ENCODE peak calls at places on chromosomes 2 and 18, in seven cellular contexts. D is astrocyte, O is gastrocnemius medialis, P is HCT116, K is cardiac muscle cell, M is psoas muscle, F is A549. T is an unnamed sample.

GRCh38 chr2:20362701-20363435 is 12.2 kb upstream of the PUM2 start:
- DNase-seq in K (no peak), P (no peak), D (no peak), M (no peak), F (no peak), O (no peak), T (no peak)

GRCh38 chr2:136057023-136057801 is 60.7 kb downstream of the CXCR4 start:
- DNase-seq in F (no peak), O (no peak), K (no peak), D (no peak), M (no peak), P (no peak), T (no peak)

GRCh38 chr2:122156101-122156500 is 400.6 kb downstream of the TSN start:
- DNase-seq in P (no peak), F (no peak), D (no peak), M (no peak), K (no peak), O (no peak), T (no peak)

GRCh38 chr2:27315122-27315521 is 6.9 kb upstream of the UCN start:
- DNase-seq in O (no peak), D (no peak), M (no peak), F (no peak), K (no peak), P (no peak), T (no peak)

GRCh38 chr2:46335966-46336436 is 38.8 kb downstream of the EPAS1 start:
- DNase-seq in M (no peak), K (no peak), D (no peak), F (peak; percentile 47), P (no peak), O (no peak), T (no peak)

GRCh38 chr2:174535757-174536703 is 49.2 kb upstream of the GPR155 start:
- DNase-seq in K (no peak), D (no peak), M (no peak), P (no peak), O (no peak), F (no peak), T (no peak)

GRCh38 chr2:2568411-2568810 is 237.3 kb upstream of the MYT1L start:
- DNase-seq in M (peak; percentile 26), D (no peak), O (no peak), F (no peak), K (no peak), P (no peak), T (no peak)

GRCh38 chr2:128623776-128624424 is 305.2 kb upstream of the HS6ST1 start:
- DNase-seq in F (no peak), D (peak; percentile 95), M (no peak), K (no peak), P (no peak), O (no peak), T (peak; percentile 92)

GRCh38 chr2:182038579-182038978 is 52.9 kb downstream of the PPP1R1C start:
- DNase-seq in O (no peak), P (peak; percentile 55), F (peak; percentile 10), K (no peak), M (no peak), D (peak; percentile 83), T (peak; percentile 66)

GRCh38 chr2:85771486-85771885 is 17.7 kb downstream of the ATOH8 start:
- DNase-seq in O (no peak), M (peak; percentile 20), D (no peak), F (no peak), P (no peak), K (no peak), T (no peak)

GRCh38 chr2:204108874-204109295 is 172.3 kb downstream of the ICOS start:
- DNase-seq in D (no peak), O (no peak), F (no peak), P (no peak), M (no peak), K (no peak), T (no peak)

GRCh38 chr2:190930411-190930810 is 49.8 kb downstream of the GLS start:
- DNase-seq in K (no peak), P (no peak), M (no peak), O (no peak), F (no peak), D (no peak), T (no peak)

GRCh38 chr2:234630676-234631350 is 133.9 kb upstream of the ARL4C start:
- DNase-seq in D (peak; percentile 35), P (no peak), O (no peak), F (no peak), K (peak; percentile 11), M (no peak), T (no peak)

GRCh38 chr18:48138660-48139426 is 208.4 kb upstream of the SMAD2 start:
- DNase-seq in F (no peak), P (no peak), O (no peak), K (no peak), M (no peak), D (no peak), T (no peak)

GRCh38 chr2:132703396-132703795 is 33.4 kb upstream of the LYPD1 start:
- DNase-seq in M (no peak), P (no peak), K (no peak), O (no peak), F (no peak), D (peak; percentile 62), T (no peak)

GRCh38 chr2:174336403-174337336 is 1.9 kb downstream of the SP9 start:
- DNase-seq in P (peak; percentile 48), M (peak; percentile 66), D (no peak), F (no peak), K (peak; percentile 79), O (no peak), T (no peak)

GRCh38 chr2:8452979-8453903 is 228.6 kb upstream of the ID2 start:
- DNase-seq in P (no peak), K (no peak), D (peak; percentile 50), M (no peak), O (no peak), F (no peak), T (peak; percentile 15)

GRCh38 chr2:159564081-159564480 is 52.3 kb downstream of the BAZ2B start:
- DNase-seq in M (no peak), D (peak; percentile 42), F (no peak), P (no peak), K (peak; percentile 1), O (no peak), T (peak; percentile 37)

GRCh38 chr18:58369616-58370015 is 259.3 kb downstream of the ALPK2 start:
- DNase-seq in O (no peak), K (no peak), F (no peak), D (no peak), M (no peak), P (no peak), T (no peak)

GRCh38 chr2:37706334-37706733 is 34.9 kb upstream of the CDC42EP3 start:
- DNase-seq in D (no peak), M (no peak), F (no peak), K (no peak), P (no peak), O (no peak), T (no peak)

GRCh38 chr2:237320801-237321563 is 93.0 kb downstream of the COL6A3 start:
- DNase-seq in F (no peak), P (no peak), D (no peak), K (no peak), O (peak; percentile 80), M (peak; percentile 91), T (peak; percentile 73)

GRCh38 chr2:237324446-237325236 is 89.3 kb downstream of the COL6A3 start:
- DNase-seq in D (peak; percentile 43), K (no peak), M (no peak), O (no peak), F (no peak), P (no peak), T (peak; percentile 67)

GRCh38 chr2:237322564-237322963 is 91.4 kb downstream of the COL6A3 start:
- DNase-seq in O (no peak), M (peak; percentile 60), P (peak; percentile 37), F (peak; percentile 12), K (no peak), D (no peak), T (no peak)

GRCh38 chr2:237321746-237322145 is 92.2 kb downstream of the COL6A3 start:
- DNase-seq in P (no peak), O (no peak), D (no peak), K (no peak), F (no peak), M (peak; percentile 61), T (peak; percentile 61)

GRCh38 chr2:237323656-237324055 is 90.3 kb downstream of the COL6A3 start:
- DNase-seq in K (no peak), M (no peak), P (no peak), D (no peak), O (no peak), F (no peak), T (no peak)
- TF ChIP-seq CTCF in K (peak; percentile 3), M (no peak), P (no peak), D (no peak), O (no peak), F (no peak), T (no peak)

DNA sequence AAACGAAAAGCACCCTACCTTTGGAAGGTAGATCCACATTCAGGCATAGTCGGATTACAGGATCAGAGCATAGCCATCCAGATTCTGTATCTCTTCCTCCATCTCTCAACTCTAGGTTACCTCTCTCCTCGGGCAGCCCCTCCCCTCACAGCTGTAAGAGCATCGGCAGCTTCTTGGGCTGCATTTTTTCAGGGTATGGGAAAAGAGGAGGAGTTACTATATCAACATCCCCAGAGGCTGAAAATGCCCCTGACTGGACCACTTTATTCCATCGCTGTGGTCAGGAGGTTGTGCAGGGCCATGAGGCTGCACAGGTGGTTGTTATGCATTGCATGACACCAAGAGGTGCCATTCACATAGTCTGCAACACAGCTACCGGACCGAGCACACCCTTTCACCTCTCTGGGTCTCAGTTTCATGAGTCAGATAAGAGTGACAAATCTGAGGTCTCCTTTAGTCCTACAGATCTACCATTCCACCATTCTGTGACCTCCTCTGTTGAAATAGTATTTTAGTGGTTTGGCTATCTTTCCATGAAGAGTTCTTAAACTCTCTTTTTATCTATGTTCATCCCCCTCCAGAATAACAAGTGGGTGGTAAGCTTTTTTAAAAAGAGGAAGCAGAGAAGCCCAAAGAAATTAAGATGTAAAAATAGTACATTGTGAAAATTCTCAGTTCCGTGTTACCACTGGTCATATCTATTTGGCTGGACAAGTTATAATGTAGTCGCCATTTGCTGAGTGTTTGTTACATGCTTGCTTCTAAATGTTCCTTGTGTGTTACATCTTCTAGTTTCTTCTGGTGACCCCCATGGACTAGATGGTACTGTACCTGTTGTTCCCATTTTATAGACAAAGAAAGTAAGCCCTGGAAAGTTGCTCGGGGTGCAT is 56.6 kb upstream of the SLC1A4 start:
- DNase-seq in M (no peak), P (no peak), F (no peak), D (no peak), K (no peak), O (no peak), T (no peak)
- H3K4me3 ChIP-seq in M (no peak overlapping the region), P (no peak overlapping the region), F (no peak overlapping the region), D (no peak overlapping the region), K (no peak overlapping the region), O (no peak overlapping the region), T (no peak overlapping the region)

GRCh38 chr2:241609859-241610793 is 26.8 kb downstream of the THAP4 start:
- DNase-seq in M (peak; percentile 93), K (peak; percentile 95), F (no peak), O (peak; percentile 78), P (no peak), D (peak; percentile 74), T (peak; percentile 80)
- TF ChIP-seq CTCF in M (peak; percentile 64), K (peak; percentile 60), F (no peak), O (peak; percentile 72), P (no peak), D (no peak), T (no peak)

DNA sequence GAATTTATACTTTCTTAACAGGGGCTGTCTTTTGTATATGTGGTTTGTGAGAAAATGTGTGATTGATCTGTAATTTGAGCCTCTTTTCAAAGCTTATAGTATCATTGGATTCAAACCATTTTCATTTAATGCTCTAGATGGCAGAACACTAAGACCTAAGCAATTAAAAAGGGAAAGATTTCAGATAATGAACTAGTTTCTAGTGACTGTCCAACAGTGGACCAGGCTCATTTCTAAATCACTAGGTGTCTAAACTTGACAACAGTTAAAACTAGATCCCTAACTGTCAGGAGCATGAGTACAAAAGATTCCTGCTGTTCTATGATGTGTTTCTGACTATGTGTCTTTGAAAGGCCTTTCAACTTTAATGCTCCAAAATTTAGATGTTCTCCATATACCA is 54.6 kb downstream of the ANKRD44 start:
- DNase-seq in F (no peak), O (no peak), M (no peak), K (no peak), D (no peak), P (no peak), T (no peak)
- H3K4me3 ChIP-seq in F (no peak overlapping the region), O (no peak overlapping the region), M (no peak overlapping the region), K (no peak overlapping the region), D (no peak overlapping the region), P (no peak overlapping the region), T (no peak overlapping the region)

T was measured in fibroblast of mammary gland.